ENCODE peak calls at places on chromosomes 7 and 10, in five cellular contexts. D, S, Z, M and L are unnamed samples. For H3K4me1, the result is how much of the 10 kb centered on the place peaks cover.

GRCh38 chr7:79091661-79092060 is 361.8 kb downstream of the MAGI2 start:
- DNase-seq in D (no peak), S (no peak), Z (no peak), M (no peak), L (no peak)

GRCh38 chr10:16662889-16663288 is 141.2 kb upstream of the C1QL3 start:
- DNase-seq in D (no peak), S (no peak), Z (no peak), M (no peak), L (no peak)

GRCh38 chr10:86289577-86289868 is 77.1 kb downstream of the GRID1 start:
- DNase-seq in D (no peak), S (no peak), Z (no peak), M (no peak), L (no peak)

GRCh38 chr7:13117103-13117502 is 429.7 kb downstream of the ARL4A start:
- DNase-seq in D (no peak), S (no peak), Z (no peak), M (no peak), L (no peak)

GRCh38 chr7:519429-519973 is at the start of gene PDGFA:
- DNase-seq in D (peak), S (peak), Z (no peak), M (no peak), L (no peak)

GRCh38 chr7:38195804-38196595 is 18.0 kb downstream of the STARD3NL start:
- DNase-seq in D (no peak), S (no peak), Z (no peak), M (no peak), L (no peak)

GRCh38 chr10:74822583-74823089 is 3.8 kb upstream of the KAT6B start:
- DNase-seq in D (no peak), S (no peak), Z (no peak), M (no peak), L (no peak)

GRCh38 chr10:89262331-89263020 is 10.9 kb upstream of the LIPA start:
- DNase-seq in D (no peak), S (no peak), Z (no peak), M (no peak), L (no peak)

GRCh38 chr10:73601486-73601921 is 10.4 kb upstream of the USP54 start:
- DNase-seq in D (no peak), S (no peak), Z (no peak), M (no peak), L (no peak)

GRCh38 chr10:13657184-13657680 is 70.5 kb downstream of the PRPF18 start:
- DNase-seq in D (no peak), S (no peak), Z (no peak), M (no peak), L (no peak)

GRCh38 chr10:121436281-121436629 is 162.0 kb downstream of the FGFR2 start:
- DNase-seq in D (no peak), S (no peak), Z (no peak), M (no peak), L (no peak)

GRCh38 chr7:80896856-80897598 is 21.8 kb downstream of the SEMA3C start:
- DNase-seq in D (no peak), S (peak), Z (no peak), M (no peak), L (no peak)

GRCh38 chr10:28595618-28596017 is 62.7 kb downstream of the WAC start:
- DNase-seq in D (no peak), S (no peak), Z (no peak), M (no peak), L (no peak)

GRCh38 chr7:90605055-90605454 is 8.9 kb downstream of the CDK14 start:
- DNase-seq in D (no peak), S (peak), Z (no peak), M (no peak), L (no peak)

GRCh38 chr7:30752484-30752883 is 549 bp downstream of the INMT start:
- DNase-seq in D (no peak), S (no peak), Z (no peak), M (no peak), L (no peak)

GRCh38 chr7:30754315-30754877 is 2.5 kb downstream of the INMT start:
- DNase-seq in D (no peak), S (no peak), Z (no peak), M (no peak), L (no peak)

GRCh38 chr7:30751257-30751650 is 681 bp upstream of the INMT start:
- DNase-seq in D (no peak), S (no peak), Z (no peak), M (no peak), L (no peak)

GRCh38 chr7:30751696-30752273 is at the start of gene INMT:
- DNase-seq in D (no peak), S (no peak), Z (no peak), M (no peak), L (no peak)

GRCh38 chr7:30752979-30753378 is 1.0 kb downstream of the INMT start:
- DNase-seq in D (peak), S (peak), Z (no peak), M (no peak), L (peak)
- H3K4me3 ChIP-seq in D (no peak), S (peak), Z (peak), M (no peak), L (peak)

GRCh38 chr10:49240946-49241345 is 52.8 kb upstream of the TMEM273 start:
- DNase-seq in D (no peak), S (no peak), Z (no peak), M (no peak), L (peak)

GRCh38 chr10:49243610-49244283 is 55.2 kb upstream of the C10orf71 start:
- DNase-seq in D (no peak), S (no peak), Z (no peak), M (no peak), L (no peak)

GRCh38 chr10:49241365-49241764 is 53.2 kb upstream of the TMEM273 start:
- DNase-seq in D (no peak), S (no peak), Z (no peak), M (no peak), L (no peak)

GRCh38 chr10:49242604-49243003 is 54.4 kb upstream of the TMEM273 start:
- DNase-seq in D (no peak), S (peak), Z (no peak), M (no peak), L (no peak)

GRCh38 chr10:49243139-49243538 is 54.9 kb upstream of the TMEM273 start:
- DNase-seq in D (no peak), S (no peak), Z (no peak), M (no peak), L (no peak)
- TF ChIP-seq CTCF in D (no peak), S (no peak), Z (no peak), M (no peak), L (no peak)

GRCh38 chr10:96703358-96703757 is 17.0 kb downstream of the PIK3AP1 start:
- DNase-seq in D (no peak), S (no peak), Z (no peak), M (no peak), L (no peak)
- H3K4me1 ChIP-seq in D (under half), S (under half), Z (under half), M (under half), L (under half)

GRCh38 chr7:35508623-35509400 is 186.1 kb downstream of the HERPUD2 start:
- DNase-seq in D (no peak), S (no peak), Z (no peak), M (no peak), L (no peak)
- H3K4me3 ChIP-seq in D (no peak), S (no peak), Z (no peak), M (no peak), L (no peak)

GRCh38 chr10:70759769-70760168 is 25.4 kb downstream of the TBATA start:
- DNase-seq in D (no peak), S (peak), Z (no peak), M (no peak), L (peak)

GRCh38 chr10:70761727-70762350 is 23.3 kb downstream of the TBATA start:
- DNase-seq in D (no peak), S (no peak), Z (no peak), M (no peak), L (peak)

GRCh38 chr10:70762441-70763177 is 22.6 kb downstream of the TBATA start:
- DNase-seq in D (no peak), S (no peak), Z (no peak), M (no peak), L (peak)

GRCh38 chr10:70760271-70760787 is 24.8 kb downstream of the TBATA start:
- DNase-seq in D (no peak), S (peak), Z (no peak), M (no peak), L (peak)

GRCh38 chr10:70761031-70761601 is 24.1 kb downstream of the TBATA start:
- DNase-seq in D (no peak), S (peak), Z (no peak), M (no peak), L (peak)
- TF ChIP-seq CTCF in D (no peak), S (peak), Z (no peak), M (no peak), L (no peak)